ENCODE peak calls at places on chromosomes 6 and 20, in nine cellular contexts. P, H, F, I, D, V, R, G and L are unnamed samples.

GRCh38 chr6:3769610-3770009 is 18.1 kb upstream of the PXDC1 start:
- DNase-seq in P (no peak), G (peak), I (no peak), D (no peak), F (no peak), V (no peak), H (no peak), R (no peak), L (no peak)

GRCh38 chr6:129314575-129314974 is 395.4 kb downstream of the ARHGAP18 start:
- DNase-seq in V (no peak), G (no peak), D (no peak), H (no peak), R (no peak), I (no peak), F (peak), P (no peak), L (no peak)

GRCh38 chr6:17015144-17015543 is 86.7 kb upstream of the STMND1 start:
- DNase-seq in V (no peak), R (peak), P (no peak), G (peak), F (no peak), I (no peak), H (peak), D (no peak), L (peak)

GRCh38 chr6:54801669-54802068 is 44.9 kb upstream of the FAM83B start:
- DNase-seq in I (no peak), F (peak), H (peak), V (no peak), P (no peak), G (peak), R (no peak), D (peak), L (no peak)

GRCh38 chr20:56573989-56574388 is 40.9 kb downstream of the FAM209B start:
- DNase-seq in P (no peak), I (no peak), H (no peak), G (no peak), V (no peak), F (no peak), R (no peak), D (no peak), L (no peak)

GRCh38 chr20:21663465-21663864 is 42.0 kb upstream of the PAX1 start:
- DNase-seq in G (no peak), F (no peak), P (no peak), I (no peak), H (no peak), R (no peak), V (no peak), D (no peak), L (no peak)

GRCh38 chr6:5315883-5316282 is 54.6 kb downstream of the FARS2 start:
- DNase-seq in R (no peak), D (no peak), G (no peak), P (no peak), I (no peak), H (peak), V (no peak), F (no peak), L (no peak)

GRCh38 chr6:143743256-143744166 is 65.7 kb downstream of the PHACTR2 start:
- DNase-seq in D (no peak), H (no peak), F (no peak), G (no peak), P (no peak), I (no peak), V (no peak), R (no peak), L (no peak)

GRCh38 chr20:1308067-1308701 is 20.8 kb downstream of the SDCBP2 start:
- DNase-seq in R (no peak), G (no peak), P (no peak), F (no peak), V (no peak), I (no peak), H (no peak), D (no peak), L (no peak)

DNA sequence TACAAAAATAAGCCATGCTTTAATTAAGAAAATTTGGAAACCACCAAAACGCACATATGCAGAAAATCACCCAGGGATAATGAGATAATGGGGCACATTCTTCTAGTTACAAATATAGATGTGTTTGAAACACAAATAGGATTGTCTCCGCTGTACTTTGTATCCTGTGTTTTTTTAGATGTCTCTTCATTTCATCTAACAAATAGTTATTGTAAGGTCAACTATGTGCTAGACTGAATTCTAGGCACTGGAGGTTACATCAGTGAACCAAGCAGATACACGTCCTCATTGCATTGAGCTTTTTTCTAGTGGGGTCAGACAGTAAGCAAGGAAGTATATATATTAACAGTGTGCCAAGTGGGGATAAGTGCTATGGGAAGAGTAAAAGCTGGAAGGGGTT is 152.0 kb downstream of the ZDHHC14 start:
- DNase-seq in D (no peak), G (no peak), H (no peak), V (no peak), F (no peak), R (no peak), I (no peak), P (no peak), L (no peak)
- TF ChIP-seq CTCF in D (no peak), G (no peak), H (no peak), V (no peak), F (no peak), R (no peak), I (no peak), P (no peak), L (no peak)

DNA sequence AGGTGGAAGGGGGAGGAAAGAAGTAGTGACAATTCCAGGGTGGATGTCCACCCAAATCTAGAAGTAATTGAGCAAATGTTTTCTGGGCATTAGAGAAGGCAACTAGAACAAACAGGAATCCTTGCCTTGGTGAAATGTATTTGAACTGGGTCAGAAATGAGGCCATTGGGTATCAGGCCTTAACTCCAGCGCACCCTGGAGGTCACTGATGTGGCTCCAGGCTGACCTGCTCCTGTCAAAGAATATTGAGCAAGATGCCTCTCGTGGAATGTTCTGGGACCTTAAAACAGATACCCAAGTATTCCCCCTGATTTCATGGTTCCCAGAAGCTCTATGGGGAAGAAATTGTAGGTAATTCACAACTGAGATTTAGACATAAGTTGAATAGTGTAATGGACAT is 6.9 kb downstream of the HLA-DPB1 start:
- DNase-seq in G (peak), H (no peak), P (peak), I (no peak), D (no peak), F (no peak), R (peak), V (no peak), L (peak)
- TF ChIP-seq CTCF in G (peak), H (peak), P (peak), I (no peak), D (peak), F (peak), R (peak), V (peak), L (peak)

DNA sequence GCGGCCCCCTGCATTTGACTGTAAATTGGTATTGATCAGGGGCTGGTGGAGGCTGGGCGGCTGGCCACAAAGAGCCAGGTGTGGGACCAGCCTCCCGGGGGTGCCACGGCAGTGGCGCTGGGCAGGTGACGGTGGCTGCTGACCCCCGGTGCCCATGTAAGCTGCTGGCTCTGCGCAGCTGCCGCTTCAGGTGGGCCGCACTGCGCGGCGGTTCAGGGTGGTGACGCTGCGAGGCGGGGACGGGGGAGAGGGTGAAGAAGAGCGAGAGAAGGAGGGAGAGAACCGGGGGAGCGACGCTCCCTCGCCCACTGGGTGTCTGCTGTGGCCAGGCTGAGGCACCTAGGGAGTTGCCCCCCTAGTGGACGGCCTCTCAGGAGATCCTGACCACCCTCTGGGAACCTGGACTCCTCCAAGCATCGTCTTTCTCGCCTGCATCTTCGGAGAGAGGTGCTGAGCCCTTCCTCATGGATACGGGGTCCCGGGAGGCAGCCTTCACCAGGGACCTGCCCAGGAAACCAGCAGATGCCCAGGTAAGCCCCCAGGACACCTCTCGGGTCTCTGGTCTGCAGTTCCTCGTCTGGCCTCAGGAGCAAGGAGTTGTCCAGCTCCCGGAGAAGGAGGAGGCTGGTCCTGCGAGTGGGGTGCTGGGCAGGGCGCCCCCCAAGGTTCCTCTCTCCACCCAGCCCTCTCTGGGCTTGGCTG is 77.5 kb upstream of the GATA5 start:
- DNase-seq in H (no peak), P (no peak), I (no peak), R (no peak), F (no peak), V (no peak), D (no peak), G (no peak), L (no peak)
- TF ChIP-seq CTCF in H (no peak), P (no peak), I (no peak), R (no peak), F (no peak), V (no peak), D (no peak), G (peak), L (no peak)

GRCh38 chr6:112560651-112561050 is 213.5 kb downstream of the RFPL4B start:
- DNase-seq in P (no peak), H (no peak), D (no peak), V (no peak), G (peak), R (no peak), F (no peak), I (no peak), L (no peak)
- TF ChIP-seq CTCF in P (no peak), H (peak), D (no peak), V (no peak), G (no peak), R (no peak), F (no peak), I (no peak), L (no peak)

GRCh38 chr6:25959890-25960531 is 2.6 kb upstream of the TRIM38 start:
- DNase-seq in I (no peak), G (no peak), D (no peak), P (peak), F (no peak), R (no peak), V (no peak), H (peak), L (no peak)

GRCh38 chr6:25960689-25961088 is 1.9 kb upstream of the TRIM38 start:
- DNase-seq in G (no peak), D (no peak), I (no peak), H (no peak), V (no peak), P (peak), R (no peak), F (no peak), L (no peak)

GRCh38 chr6:25962368-25963127 is at the start of gene TRIM38:
- DNase-seq in D (peak), P (peak), I (no peak), F (peak), V (peak), R (peak), H (peak), G (peak), L (peak)

GRCh38 chr6:25963426-25964123 is 973 bp downstream of the TRIM38 start:
- DNase-seq in D (peak), F (no peak), I (no peak), H (no peak), R (no peak), G (peak), V (no peak), P (peak), L (no peak)

GRCh38 chr6:25961619-25962367 is 809 bp upstream of the TRIM38 start:
- DNase-seq in V (no peak), P (peak), I (no peak), F (no peak), R (peak), D (no peak), H (no peak), G (no peak), L (peak)
- TF ChIP-seq CTCF in V (no peak), P (peak), I (no peak), F (peak), R (peak), D (no peak), H (no peak), G (peak), L (peak)

GRCh38 chr20:35002426-35003210 is 47.0 kb downstream of the MYH7B start:
- DNase-seq in V (no peak), G (no peak), D (no peak), F (no peak), H (no peak), R (no peak), I (peak), P (no peak), L (no peak)
- TF ChIP-seq CTCF in V (no peak), G (no peak), D (no peak), F (no peak), H (no peak), R (no peak), I (no peak), P (peak), L (no peak)

GRCh38 chr20:14383326-14383725 is 45.9 kb upstream of the FLRT3 start:
- DNase-seq in F (no peak), H (no peak), P (no peak), G (peak), R (no peak), D (no peak), V (no peak), I (no peak), L (no peak)

GRCh38 chr20:14384411-14384810 is 47.0 kb upstream of the FLRT3 start:
- DNase-seq in F (no peak), P (no peak), G (peak), D (no peak), R (no peak), H (no peak), V (no peak), I (no peak), L (no peak)

DNA sequence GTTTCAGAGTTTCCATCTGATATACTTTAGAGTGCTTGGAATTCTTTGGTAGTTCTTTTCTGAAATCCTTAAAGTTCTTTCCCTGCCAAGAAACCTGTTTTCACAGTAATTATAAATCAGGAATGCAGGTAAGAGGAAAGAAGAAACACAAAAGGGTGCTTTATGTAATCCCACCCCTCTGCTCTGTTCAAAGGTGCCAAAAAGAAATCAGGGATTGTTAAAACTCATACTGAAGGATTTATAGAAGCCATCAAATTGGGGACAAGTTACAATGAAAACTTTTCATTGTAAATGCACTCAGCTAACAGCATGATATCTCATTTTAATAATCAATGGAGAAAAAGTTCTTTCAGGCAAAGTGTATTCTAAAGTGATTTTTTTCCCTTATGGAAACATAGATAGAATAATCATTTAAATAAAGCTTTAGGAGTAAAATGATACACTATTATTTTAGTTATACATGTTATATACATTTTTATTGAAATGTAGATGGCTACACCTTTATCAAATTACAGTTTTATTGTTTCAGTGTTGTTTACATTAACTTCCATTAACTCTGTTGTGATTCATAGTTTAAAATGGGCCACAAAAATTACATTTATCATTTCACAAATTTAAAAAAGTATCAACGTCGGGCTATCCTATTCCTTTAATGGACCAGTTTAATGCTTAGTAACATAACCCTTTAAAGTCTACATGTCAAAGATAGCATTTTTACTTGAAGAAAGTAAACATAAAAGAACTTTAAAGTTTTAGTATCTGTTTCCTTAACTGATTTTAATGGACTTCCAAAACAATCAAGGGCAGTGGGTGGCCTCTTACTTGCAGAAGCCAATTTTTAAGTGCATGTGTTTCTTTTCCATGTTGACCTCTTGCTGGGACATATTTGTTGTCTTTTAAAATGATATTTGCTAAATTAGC is 47.7 kb upstream of the FLRT3 start:
- DNase-seq in P (no peak), I (no peak), G (no peak), V (no peak), H (no peak), F (no peak), R (no peak), D (no peak), L (no peak)
- TF ChIP-seq CTCF in P (no peak), I (no peak), G (no peak), V (no peak), H (no peak), F (no peak), R (no peak), D (no peak), L (no peak)

DNA sequence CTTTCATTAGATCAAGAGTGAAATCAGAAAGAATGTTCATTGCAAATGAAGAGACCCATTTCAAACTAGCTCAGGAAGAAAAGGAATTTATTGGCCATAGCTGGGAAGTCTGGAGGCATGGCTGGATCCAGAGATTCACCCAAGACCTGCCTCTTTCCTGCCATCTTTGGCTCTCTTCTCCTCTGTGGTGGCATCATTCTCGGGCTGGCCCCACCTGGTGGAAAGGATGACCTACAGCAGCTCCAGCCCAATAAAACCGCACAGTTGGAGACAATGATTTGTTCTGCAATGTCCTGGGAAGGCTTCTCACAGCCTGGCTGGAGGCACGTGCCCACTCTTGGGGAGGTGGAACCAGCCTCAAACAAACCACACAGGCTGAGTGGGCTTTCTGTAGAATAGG is 18.1 kb upstream of the FERMT1 start:
- DNase-seq in I (no peak), P (peak), V (no peak), D (no peak), R (no peak), F (no peak), H (no peak), G (peak), L (no peak)
- TF ChIP-seq CTCF in I (no peak), P (peak), V (no peak), D (no peak), R (peak), F (peak), H (peak), G (peak), L (peak)

DNA sequence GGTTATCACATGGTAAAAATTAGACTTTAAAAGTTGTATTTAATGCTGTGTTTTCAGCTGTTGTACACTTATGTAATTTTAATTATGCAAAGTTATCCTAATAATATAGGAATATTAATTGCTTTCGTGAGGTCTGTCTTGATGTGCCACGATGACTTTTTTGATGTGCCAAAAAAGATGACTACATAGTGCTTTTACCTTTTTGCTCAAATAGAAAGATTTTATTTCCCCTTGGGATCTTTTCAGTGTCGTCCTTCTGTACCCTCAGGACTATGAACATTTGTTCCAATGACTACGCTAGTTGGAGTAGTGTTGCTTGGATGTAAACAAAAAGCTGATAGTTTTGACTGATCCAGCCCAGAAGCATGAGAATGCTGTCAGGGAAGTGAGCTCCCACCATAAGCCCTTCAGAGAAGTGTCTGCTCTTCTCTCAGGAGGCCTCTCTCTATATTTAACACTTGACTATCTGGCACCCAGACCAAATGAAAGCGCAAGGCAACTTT is 1.2 kb upstream of the CD164 start:
- DNase-seq in F (no peak), V (no peak), P (no peak), I (no peak), R (no peak), H (no peak), G (no peak), D (no peak), L (no peak)
- TF ChIP-seq CTCF in F (no peak), V (no peak), P (peak), I (no peak), R (no peak), H (no peak), G (no peak), D (no peak), L (no peak)

DNA sequence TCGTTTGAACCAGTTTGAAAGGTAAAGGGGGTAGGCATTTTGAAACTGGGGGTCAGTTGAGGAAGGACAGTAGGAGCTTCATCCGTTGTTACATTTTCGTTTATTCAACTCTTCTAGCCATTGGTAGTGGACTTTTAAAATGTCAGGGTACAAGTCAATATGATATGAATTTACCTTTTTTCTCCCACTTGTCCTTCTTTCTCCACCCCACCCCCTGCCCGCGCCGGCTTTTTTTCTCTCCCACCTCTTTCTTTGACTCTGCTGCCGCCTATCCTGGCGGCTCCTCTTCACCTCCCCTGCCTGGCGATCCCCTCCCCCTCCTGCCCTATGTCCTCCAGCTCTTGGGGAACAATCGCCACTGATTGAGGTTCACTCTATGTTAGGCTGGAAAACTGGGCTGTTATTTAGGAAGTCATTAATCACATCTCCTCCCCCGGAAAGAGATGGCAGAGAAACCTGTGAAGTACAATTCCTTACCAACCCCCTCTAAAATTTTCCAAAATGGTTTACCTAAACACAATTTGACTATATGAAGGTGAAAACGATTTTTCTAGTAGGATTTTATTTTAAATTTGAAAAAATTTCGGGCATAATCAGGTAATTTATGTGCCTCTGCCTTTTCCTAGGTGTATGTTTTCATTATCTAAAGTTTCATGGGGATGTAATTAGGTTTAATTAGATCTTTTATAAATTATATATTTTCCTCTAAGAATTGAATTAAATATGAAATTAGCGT is 812 bp upstream of the LIN28B start:
- DNase-seq in V (no peak), P (no peak), D (no peak), F (no peak), R (no peak), I (no peak), G (no peak), H (no peak), L (no peak)
- TF ChIP-seq CTCF in V (no peak), P (no peak), D (no peak), F (no peak), R (no peak), I (no peak), G (no peak), H (no peak), L (no peak)